ENCODE peak calls at places on chromosomes 3 and 15, in ten cellular contexts. H is hepatocyte, S is breast epithelium, K is neural progenitor cell, G is coronary artery, Q is lung, T is AG04450, V is OCI-LY7, F is ovary, E is cardiac muscle cell. M is an unnamed sample.

GRCh38 chr3:169085827-169086226 is 577.7 kb downstream of the MECOM start:
- DNase-seq in H (peak; percentile 12), S (no peak), K (peak; percentile 17), G (no peak), Q (no peak), T (peak; percentile 84), V (no peak), F (no peak), E (no peak), M (no peak)

GRCh38 chr3:122019493-122019892 is 2.6 kb downstream of the ILDR1 start:
- DNase-seq in H (no peak), S (no peak), K (no peak), G (no peak), Q (no peak), T (no peak), V (no peak), F (no peak), E (no peak), M (no peak)

GRCh38 chr15:43095243-43095642 is 10.6 kb downstream of the UBR1 start:
- DNase-seq in H (peak; percentile 20), S (no peak), K (no peak), G (no peak), Q (no peak), T (no peak), V (no peak), F (no peak), E (no peak), M (no peak)

GRCh38 chr3:172461530-172462138 is 13.4 kb upstream of the GHSR start:
- DNase-seq in H (peak; percentile 48), S (no peak), K (peak; percentile 42), G (no peak), Q (no peak), T (no peak), V (peak; percentile 45), F (no peak), E (peak; percentile 37), M (peak; percentile 58)

GRCh38 chr3:159765025-159765859 is 223.4 kb upstream of the IL12A start:
- DNase-seq in H (peak; percentile 85), S (peak; percentile 70), K (peak; percentile 76), G (peak; percentile 98), Q (peak; percentile 71), T (peak; percentile 87), V (no peak), F (peak; percentile 58), E (peak; percentile 61), M (peak; percentile 12)

GRCh38 chr3:65551945-65552344 is 486.8 kb downstream of the MAGI1 start:
- DNase-seq in H (no peak), S (no peak), K (peak; percentile 41), G (no peak), Q (no peak), T (no peak), V (no peak), F (no peak), E (peak; percentile 54), M (no peak)

GRCh38 chr3:13884851-13885703 is 5.2 kb upstream of the WNT7A start:
- DNase-seq in H (peak; percentile 81), S (no peak), K (peak; percentile 70), G (peak; percentile 31), Q (peak; percentile 53), T (no peak), V (peak; percentile 67), F (no peak), E (peak; percentile 67), M (peak; percentile 66)

GRCh38 chr15:68633181-68634121 is 54.7 kb downstream of the CORO2B start:
- DNase-seq in H (no peak), S (no peak), K (no peak), G (no peak), Q (no peak), T (no peak), V (peak; percentile 60), F (no peak), E (no peak), M (no peak)

GRCh38 chr15:99098426-99098825 is 6.5 kb upstream of the SYNM start:
- DNase-seq in H (no peak), S (no peak), K (no peak), G (no peak), Q (no peak), T (no peak), V (no peak), F (no peak), E (no peak), M (no peak)

GRCh38 chr3:17039579-17039978 is 154.8 kb downstream of the PLCL2 start:
- DNase-seq in H (peak; percentile 30), S (no peak), K (no peak), G (no peak), Q (no peak), T (peak; percentile 46), V (no peak), F (no peak), E (no peak), M (peak; percentile 75)

GRCh38 chr3:45896956-45897355 is 10.6 kb downstream of the CCR9 start:
- DNase-seq in H (peak; percentile 55), S (no peak), K (no peak), G (no peak), Q (no peak), T (peak; percentile 45), V (no peak), F (no peak), E (no peak), M (no peak)

GRCh38 chr3:186487819-186488218 is 56.4 kb downstream of the CRYGS start:
- DNase-seq in H (no peak), S (no peak), K (peak; percentile 32), G (no peak), Q (no peak), T (no peak), V (no peak), F (no peak), E (peak; percentile 52), M (peak; percentile 20)

GRCh38 chr3:52834871-52835501 is at the start of gene MUSTN1:
- DNase-seq in H (peak; percentile 40), S (no peak), K (peak; percentile 82), G (peak; percentile 85), Q (no peak), T (no peak), V (no peak), F (no peak), E (peak; percentile 29), M (no peak)

GRCh38 chr15:49083471-49084284 is 37.4 kb upstream of the SECISBP2L start:
- DNase-seq in H (no peak), S (no peak), K (no peak), G (no peak), Q (no peak), T (peak; percentile 57), V (no peak), F (no peak), E (no peak), M (no peak)

GRCh38 chr3:55897573-55898224 is 410.6 kb upstream of the WNT5A start:
- DNase-seq in H (peak; percentile 20), S (no peak), K (peak; percentile 57), G (no peak), Q (no peak), T (no peak), V (peak; percentile 45), F (no peak), E (peak; percentile 37), M (no peak)

GRCh38 chr15:55552926-55553325 is 35.2 kb downstream of the PYGO1 start:
- DNase-seq in H (peak; percentile 49), S (no peak), K (peak; percentile 43), G (peak; percentile 72), Q (no peak), T (peak; percentile 41), V (no peak), F (no peak), E (peak; percentile 5), M (no peak)

GRCh38 chr3:45056608-45057301 is 30.7 kb downstream of the CLEC3B start:
- DNase-seq in H (no peak), S (no peak), K (no peak), G (no peak), Q (no peak), T (no peak), V (no peak), F (no peak), E (peak; percentile 36), M (no peak)

GRCh38 chr15:96093063-96093462 is 237.4 kb upstream of the NR2F2 start:
- DNase-seq in H (no peak), S (no peak), K (no peak), G (no peak), Q (no peak), T (no peak), V (no peak), F (no peak), E (no peak), M (no peak)

GRCh38 chr15:90558182-90558581 is 28.5 kb downstream of the CRTC3 start:
- DNase-seq in H (peak; percentile 81), S (no peak), K (no peak), G (no peak), Q (no peak), T (no peak), V (no peak), F (peak; percentile 39), E (peak; percentile 63), M (peak; percentile 90)
- H3K27ac ChIP-seq in H (peak overlapping the region; percentile 80), S (peak overlapping the region; percentile 89), K (no peak overlapping the region), G (peak overlapping the region; percentile 82), Q (peak overlapping the region; percentile 62), T (no peak overlapping the region), V (no peak overlapping the region), F (peak overlapping the region; percentile 81), E (peak overlapping the region; percentile 83), M (peak overlapping the region; percentile 54)

DNA sequence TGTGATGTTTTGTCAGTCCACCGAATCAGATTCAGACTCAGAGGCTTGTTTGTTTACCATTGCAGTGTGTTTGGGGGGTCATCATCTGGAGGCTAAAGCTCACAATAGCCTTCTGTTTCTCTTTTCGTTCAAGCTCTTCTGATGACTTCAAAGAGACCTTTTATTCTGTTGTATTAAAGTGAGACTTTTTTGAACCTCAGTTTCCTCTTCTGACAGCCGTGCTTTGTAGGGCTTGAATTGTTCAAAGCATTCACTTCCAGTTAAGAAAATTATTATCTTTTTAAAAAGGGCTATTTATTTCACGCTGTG is 1.3 kb downstream of the PXK start:
- DNase-seq in H (no peak), S (no peak), K (peak; percentile 34), G (no peak), Q (no peak), T (no peak), V (no peak), F (no peak), E (no peak), M (no peak)
- H3K27ac ChIP-seq in H (peak overlapping the region; percentile 10), S (no peak overlapping the region), K (no peak overlapping the region), G (peak overlapping the region; percentile 58), Q (no peak overlapping the region), T (no peak overlapping the region), V (peak overlapping the region; percentile 82), F (no peak overlapping the region), E (no peak overlapping the region), M (no peak overlapping the region)

GRCh38 chr3:144586382-144586781 is 614.8 kb downstream of the DIPK2A start:
- DNase-seq in H (no peak), S (no peak), K (no peak), G (no peak), Q (no peak), T (peak; percentile 23), V (no peak), F (no peak), E (no peak), M (no peak)
- H3K27ac ChIP-seq in H (peak overlapping the region; percentile 34), S (no peak overlapping the region), K (no peak overlapping the region), G (no peak overlapping the region), Q (no peak overlapping the region), T (peak overlapping the region; percentile 42), V (no peak overlapping the region), F (no peak overlapping the region), E (no peak overlapping the region), M (no peak overlapping the region)

DNA sequence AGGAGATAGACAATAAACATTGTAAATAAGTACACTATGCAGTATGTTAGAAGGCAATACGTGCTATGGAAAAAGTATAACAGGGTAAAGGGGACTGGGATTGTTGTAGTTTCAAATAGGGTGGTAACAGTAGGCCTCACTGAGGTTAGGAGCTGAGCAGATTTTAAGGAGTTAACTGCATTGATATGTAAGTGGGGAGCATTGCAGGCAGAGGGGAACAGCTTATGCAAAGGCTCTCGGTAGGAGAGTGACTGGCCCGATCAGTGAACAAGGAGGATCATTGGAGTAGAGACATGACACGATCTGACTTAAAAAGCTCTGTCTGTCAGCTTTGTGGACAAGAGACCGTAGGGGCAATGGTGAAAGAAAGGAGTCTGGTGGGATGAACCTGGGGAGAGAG is 46.8 kb downstream of the PCCB start:
- DNase-seq in H (no peak), S (no peak), K (no peak), G (no peak), Q (no peak), T (no peak), V (no peak), F (no peak), E (no peak), M (no peak)
- H3K27ac ChIP-seq in H (no peak overlapping the region), S (no peak overlapping the region), K (no peak overlapping the region), G (no peak overlapping the region), Q (no peak overlapping the region), T (no peak overlapping the region), V (no peak overlapping the region), F (no peak overlapping the region), E (no peak overlapping the region), M (no peak overlapping the region)